ENCODE peak calls at places on chromosomes 7 and 10, in four cellular contexts. N is sigmoid colon, I is lower lobe of right lung, W is psoas muscle. S is an unnamed sample.
A peak's percentile ranks its signal among the peaks of the same experiment; 100 is the strongest.

GRCh38 chr10:103448751-103449150 is 3.4 kb downstream of the CALHM2 start:
- DNase-seq in W (peak; percentile 82), I (peak; percentile 39), N (peak; percentile 91), S (peak; percentile 86)

GRCh38 chr10:78035025-78035424 is 1.4 kb downstream of the RPS24 start:
- DNase-seq in I (no peak), N (no peak), W (no peak), S (no peak)

GRCh38 chr7:135620980-135621850 is 41.1 kb upstream of the STMP1 start:
- DNase-seq in W (no peak), I (no peak), N (no peak), S (no peak)

GRCh38 chr10:66835400-66835799 is 90.4 kb upstream of the LRRTM3 start:
- DNase-seq in I (no peak), N (no peak), W (no peak), S (no peak)

GRCh38 chr10:88979153-88979562 is 11.4 kb upstream of the FAS start:
- DNase-seq in I (no peak), W (peak; percentile 56), N (peak; percentile 93), S (peak; percentile 80)

GRCh38 chr10:129761573-129761972 is 202.5 kb downstream of the EBF3 start:
- DNase-seq in N (no peak), W (no peak), I (peak; percentile 9), S (no peak)

GRCh38 chr7:147700702-147701101 is 889.9 kb upstream of the C7orf33 start:
- DNase-seq in I (no peak), W (no peak), N (no peak), S (no peak)

GRCh38 chr10:11197266-11197712 is 179.6 kb downstream of the CELF2 start:
- DNase-seq in I (peak; percentile 67), W (peak; percentile 29), N (no peak), S (peak; percentile 74)

GRCh38 chr7:22576941-22577927 is 77.2 kb upstream of the STEAP1B start:
- DNase-seq in N (peak; percentile 79), W (peak; percentile 28), I (no peak), S (no peak)

GRCh38 chr7:901041-901387 is 24.7 kb downstream of the GET4 start:
- DNase-seq in I (no peak), W (no peak), N (no peak), S (no peak)

GRCh38 chr10:60281331-60281730 is 108.3 kb downstream of the ANK3 start:
- DNase-seq in W (no peak), I (no peak), N (no peak), S (no peak)

GRCh38 chr10:29277296-29277695 is 11.6 kb upstream of the LYZL1 start:
- DNase-seq in I (no peak), W (no peak), N (no peak), S (no peak)

GRCh38 chr7:130921391-130922180 is 187.6 kb upstream of the KLF14 start:
- DNase-seq in I (no peak), W (peak; percentile 69), N (peak; percentile 79), S (peak; percentile 85)

GRCh38 chr10:82691211-82691610 is 816.2 kb downstream of the NRG3 start:
- DNase-seq in I (no peak), N (no peak), W (no peak), S (no peak)

GRCh38 chr10:90742189-90742588 is 115.7 kb downstream of the HTR7 start:
- DNase-seq in N (no peak), I (no peak), W (no peak), S (no peak)

GRCh38 chr7:143407296-143408246 is 1.1 kb downstream of the EPHA1 start:
- DNase-seq in W (no peak), I (no peak), N (no peak), S (peak; percentile 43)

GRCh38 chr7:51316666-51317581 is at the start of gene COBL:
- DNase-seq in I (peak; percentile 66), W (peak; percentile 47), N (peak; percentile 65), S (no peak)

GRCh38 chr7:51317582-51317910 is 937 bp upstream of the COBL start:
- DNase-seq in W (no peak), N (peak; percentile 24), I (no peak), S (no peak)

GRCh38 chr7:51316262-51316665 is 345 bp downstream of the COBL start:
- DNase-seq in N (peak; percentile 69), I (peak; percentile 71), W (peak; percentile 53), S (no peak)

GRCh38 chr7:51318886-51319579 is 2.4 kb upstream of the COBL start:
- DNase-seq in I (no peak), N (peak; percentile 30), W (no peak), S (no peak)

GRCh38 chr7:51318001-51318400 is 1.4 kb upstream of the COBL start:
- DNase-seq in W (no peak), I (no peak), N (peak; percentile 19), S (no peak)
- H3K4me3 ChIP-seq in W (peak overlapping the region; percentile 81), I (no peak overlapping the region), N (no peak overlapping the region), S (no peak overlapping the region)

DNA sequence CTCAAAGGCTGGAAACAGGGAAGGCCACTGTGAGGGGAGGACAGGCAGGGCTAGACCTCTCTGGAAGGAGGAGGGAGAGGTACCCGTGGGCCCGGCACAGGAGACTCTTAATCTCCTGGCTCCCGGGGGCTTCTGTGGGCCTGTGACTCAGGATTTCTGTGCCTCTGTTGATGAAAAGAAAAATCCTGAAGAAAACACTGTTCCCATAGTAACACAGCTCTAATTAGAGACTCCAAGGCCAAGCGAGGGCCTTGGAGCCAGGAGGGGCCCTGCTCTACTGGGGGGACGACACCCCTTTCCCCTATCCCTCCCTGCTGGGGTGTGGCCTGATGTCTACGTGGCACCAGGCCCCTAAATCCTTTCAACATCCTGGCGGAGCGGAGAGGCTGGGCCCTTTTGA is 174.1 kb upstream of the TNRC18 start:
- DNase-seq in N (no peak), W (no peak), I (no peak), S (no peak)
- H3K4me1 ChIP-seq in N (no peaks in the 10 kb centered on the region), W (peaks cover 5% of the 10 kb centered on the region), I (peaks cover 62% of the 10 kb centered on the region), S (no peaks in the 10 kb centered on the region)

GRCh38 chr10:80158126-80158525 is 25.6 kb downstream of the PLAC9 start:
- DNase-seq in I (no peak), W (no peak), N (peak; percentile 64), S (peak; percentile 51)
- H3K36me3 ChIP-seq in I (peaks cover 94% of the 10 kb centered on the region), W (peaks cover 18% of the 10 kb centered on the region), N (peaks cover 71% of the 10 kb centered on the region), S (peaks cover 3% of the 10 kb centered on the region)

GRCh38 chr10:99532687-99533495 is at the start of gene NKX2-3:
- DNase-seq in W (peak; percentile 63), I (peak; percentile 68), N (peak; percentile 100), S (peak; percentile 79)
- H3K4me3 ChIP-seq in W (peak within 1 kb of the TSS; percentile 52), I (peak within 1 kb of the TSS; percentile 17), N (peak within 1 kb of the TSS; percentile 78), S (no peak within 1 kb of the TSS)

DNA sequence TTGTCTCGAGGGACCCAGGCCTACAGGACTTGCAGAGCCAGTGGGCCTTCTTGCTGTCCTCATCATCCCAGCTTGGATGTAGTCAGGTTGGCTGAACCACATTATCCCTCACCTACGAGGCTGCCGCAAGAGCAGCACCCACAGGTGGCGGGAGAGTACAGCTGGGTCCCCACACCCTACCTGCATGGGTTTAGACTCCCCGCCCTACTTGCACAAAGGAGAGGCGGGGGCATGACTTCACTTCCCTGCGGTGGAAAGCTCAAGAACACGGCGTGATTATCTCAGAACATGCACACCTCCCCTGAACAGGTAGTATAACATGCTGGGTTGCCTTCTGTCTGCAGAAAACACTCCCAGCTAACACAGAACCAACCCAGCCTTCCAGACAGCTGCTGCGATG is 57.5 kb downstream of the CTBP2 start:
- DNase-seq in N (peak; percentile 40), I (peak; percentile 16), W (no peak), S (no peak)
- H3K4me1 ChIP-seq in N (no peaks in the 10 kb centered on the region), I (peaks cover 25% of the 10 kb centered on the region), W (peaks cover 56% of the 10 kb centered on the region), S (no peaks in the 10 kb centered on the region)

GRCh38 chr7:80682744-80683143 is 44.3 kb downstream of the CD36 start:
- DNase-seq in W (no peak), I (no peak), N (no peak), S (no peak)
- H3K36me3 ChIP-seq in W (no peaks in the 10 kb centered on the region), I (no peaks in the 10 kb centered on the region), N (no peaks in the 10 kb centered on the region), S (no peaks in the 10 kb centered on the region)